ENCODE peak calls at places on chromosomes 12 and 14, in eight cellular contexts. Q, F, A, B, K, R, D and G are unnamed samples.

GRCh38 chr14:75429562-75429961 is 1.7 kb downstream of the JDP2 start:
- DNase-seq in Q (no peak), F (no peak), A (no peak), B (no peak), K (no peak), R (no peak), D (no peak), G (no peak)

GRCh38 chr12:108571604-108572165 is 9.3 kb downstream of the ISCU start:
- DNase-seq in Q (no peak), F (no peak), A (no peak), B (no peak), K (no peak), R (no peak), D (no peak), G (no peak)

GRCh38 chr12:94109154-94109553 is 39.2 kb upstream of the PLXNC1 start:
- DNase-seq in Q (no peak), F (peak), A (peak), B (no peak), K (no peak), R (no peak), D (no peak), G (no peak)

GRCh38 chr14:61533513-61534255 is 161.6 kb upstream of the HIF1A start:
- DNase-seq in Q (no peak), F (no peak), A (no peak), B (no peak), K (no peak), R (no peak), D (no peak), G (no peak)

GRCh38 chr14:24315807-24316596 is 4.7 kb downstream of the LTB4R start:
- DNase-seq in Q (no peak), F (no peak), A (no peak), B (no peak), K (peak), R (no peak), D (no peak), G (no peak)

GRCh38 chr12:24109381-24110039 is 160.0 kb upstream of the SOX5 start:
- DNase-seq in Q (peak), F (no peak), A (no peak), B (peak), K (no peak), R (no peak), D (no peak), G (no peak)

GRCh38 chr12:45587877-45588530 is 141.5 kb upstream of the ARID2 start:
- DNase-seq in Q (no peak), F (no peak), A (no peak), B (no peak), K (peak), R (no peak), D (no peak), G (no peak)

GRCh38 chr12:617304-617915 is 45.8 kb downstream of the NINJ2 start:
- DNase-seq in Q (no peak), F (no peak), A (no peak), B (no peak), K (no peak), R (no peak), D (no peak), G (no peak)

GRCh38 chr12:123895477-123895876 is 77.2 kb downstream of the CCDC92 start:
- DNase-seq in Q (peak), F (no peak), A (no peak), B (no peak), K (no peak), R (no peak), D (no peak), G (no peak)

GRCh38 chr14:103204852-103205540 is 81.7 kb downstream of the TNFAIP2 start:
- DNase-seq in Q (no peak), F (no peak), A (no peak), B (no peak), K (no peak), R (no peak), D (no peak), G (no peak)

GRCh38 chr12:30796891-30797371 is 42.2 kb upstream of the CAPRIN2 start:
- DNase-seq in Q (no peak), F (peak), A (peak), B (no peak), K (peak), R (no peak), D (no peak), G (no peak)

GRCh38 chr12:45509187-45509586 is 220.3 kb upstream of the ARID2 start:
- DNase-seq in Q (no peak), F (no peak), A (no peak), B (no peak), K (no peak), R (no peak), D (no peak), G (no peak)

GRCh38 chr14:105199093-105199492 is 18.0 kb upstream of the NUDT14 start:
- DNase-seq in Q (no peak), F (no peak), A (no peak), B (no peak), K (no peak), R (no peak), D (no peak), G (no peak)

GRCh38 chr14:63563370-63564026 is 20.3 kb upstream of the PPP2R5E start:
- DNase-seq in Q (no peak), F (peak), A (no peak), B (no peak), K (peak), R (no peak), D (no peak), G (no peak)

GRCh38 chr14:105859717-105860614 is 333.6 kb downstream of the TMEM121 start:
- DNase-seq in Q (no peak), F (no peak), A (no peak), B (no peak), K (no peak), R (no peak), D (peak), G (no peak)

GRCh38 chr12:64680235-64680634 is 69.9 kb downstream of the RASSF3 start:
- DNase-seq in Q (no peak), F (no peak), A (no peak), B (no peak), K (peak), R (no peak), D (no peak), G (no peak)

GRCh38 chr14:94180655-94181271 is 6.6 kb downstream of the PPP4R4 start:
- DNase-seq in Q (peak), F (no peak), A (peak), B (peak), K (no peak), R (no peak), D (no peak), G (peak)

GRCh38 chr12:92989715-92990484 is 60.8 kb upstream of the EEA1 start:
- DNase-seq in Q (no peak), F (no peak), A (no peak), B (no peak), K (no peak), R (no peak), D (no peak), G (no peak)

GRCh38 chr14:72024043-72024407 is 91.8 kb downstream of the RGS6 start:
- DNase-seq in Q (no peak), F (no peak), A (no peak), B (peak), K (peak), R (no peak), D (peak), G (peak)

GRCh38 chr12:981176-981828 is 9.7 kb upstream of the ERC1 start:
- DNase-seq in Q (no peak), F (no peak), A (no peak), B (no peak), K (no peak), R (no peak), D (no peak), G (no peak)

GRCh38 chr12:117686911-117687377 is 281.8 kb downstream of the KSR2 start:
- DNase-seq in Q (no peak), F (peak), A (peak), B (no peak), K (peak), R (peak), D (no peak), G (no peak)

GRCh38 chr12:9064815-9065606 is 50.7 kb downstream of the A2M start:
- DNase-seq in Q (peak), F (peak), A (peak), B (no peak), K (peak), R (no peak), D (no peak), G (peak)

GRCh38 chr12:132342322-132342721 is 12.9 kb upstream of the GALNT9 start:
- DNase-seq in Q (no peak), F (peak), A (no peak), B (no peak), K (peak), R (no peak), D (no peak), G (no peak)

GRCh38 chr14:36570065-36570464 is 12.3 kb downstream of the NKX2-8 start:
- DNase-seq in Q (no peak), F (no peak), A (no peak), B (no peak), K (no peak), R (no peak), D (no peak), G (no peak)

GRCh38 chr14:95537298-95538089 is 2.6 kb downstream of the GLRX5 start:
- DNase-seq in Q (no peak), F (no peak), A (no peak), B (no peak), K (no peak), R (no peak), D (no peak), G (no peak)

GRCh38 chr12:68963456-68963859 is 30.5 kb upstream of the CPM start:
- DNase-seq in Q (no peak), F (no peak), A (no peak), B (no peak), K (no peak), R (no peak), D (no peak), G (no peak)

GRCh38 chr14:96108061-96108795 is 69.1 kb downstream of the C14orf132 start:
- DNase-seq in Q (no peak), F (no peak), A (no peak), B (no peak), K (no peak), R (no peak), D (no peak), G (no peak)

GRCh38 chr14:101823511-101824120 is 62.1 kb downstream of the PPP2R5C start:
- DNase-seq in Q (no peak), F (no peak), A (no peak), B (peak), K (no peak), R (no peak), D (peak), G (peak)

GRCh38 chr12:68482660-68483059 is 128.0 kb upstream of the RAP1B start:
- DNase-seq in Q (no peak), F (no peak), A (no peak), B (no peak), K (no peak), R (no peak), D (no peak), G (no peak)

GRCh38 chr12:6336859-6337744 is 4.8 kb downstream of the TNFRSF1A start:
- DNase-seq in Q (no peak), F (no peak), A (no peak), B (no peak), K (no peak), R (no peak), D (peak), G (no peak)

GRCh38 chr12:902581-902980 is 46.9 kb downstream of the RAD52 start:
- DNase-seq in Q (no peak), F (no peak), A (no peak), B (no peak), K (no peak), R (no peak), D (no peak), G (no peak)

GRCh38 chr12:52311282-52311643 is 9.9 kb downstream of the KRT83 start:
- DNase-seq in Q (no peak), F (no peak), A (peak), B (no peak), K (no peak), R (no peak), D (no peak), G (no peak)

GRCh38 chr14:102691763-102692162 is 85.5 kb upstream of the TRAF3 start:
- DNase-seq in Q (no peak), F (no peak), A (no peak), B (no peak), K (no peak), R (no peak), D (no peak), G (no peak)

GRCh38 chr12:65269603-65270002 is 8.9 kb upstream of the MSRB3 start:
- DNase-seq in Q (no peak), F (no peak), A (peak), B (no peak), K (no peak), R (no peak), D (no peak), G (no peak)

GRCh38 chr12:98767248-98767647 is 122.2 kb downstream of the APAF1 start:
- DNase-seq in Q (no peak), F (no peak), A (no peak), B (no peak), K (no peak), R (no peak), D (no peak), G (no peak)